ENCODE peak calls at places on chromosomes 11 and 22, in four cellular contexts. One of them, this sample, is unnamed.

GRCh38 chr11:35598254-35599125 is 19.8 kb upstream of the FJX1 start:
- DNase-seq in thyroid gland: no peak
- DNase-seq in HCT116: no peak
- DNase-seq in stomach: no peak
- DNase-seq in this sample: no peak

GRCh38 chr11:68632802-68633201 is 51.5 kb upstream of the GAL start:
- DNase-seq in thyroid gland: peak; percentile 46
- DNase-seq in HCT116: peak; percentile 79
- DNase-seq in stomach: peak; percentile 66
- DNase-seq in this sample: no peak

GRCh38 chr22:36267896-36268485 is 15.1 kb downstream of the APOL1 start:
- DNase-seq in thyroid gland: no peak
- DNase-seq in HCT116: no peak
- DNase-seq in stomach: peak; percentile 17
- DNase-seq in this sample: no peak

GRCh38 chr22:48939441-48940265 is 888.0 kb downstream of the BRD1 start:
- DNase-seq in thyroid gland: no peak
- DNase-seq in HCT116: no peak
- DNase-seq in stomach: peak; percentile 19
- DNase-seq in this sample: peak; percentile 19

GRCh38 chr11:58575377-58576020 is at the start of gene LPXN:
- DNase-seq in thyroid gland: no peak
- DNase-seq in HCT116: no peak
- DNase-seq in stomach: no peak
- DNase-seq in this sample: no peak

GRCh38 chr22:37747090-37747714 is 50.4 kb downstream of the TRIOBP start:
- DNase-seq in thyroid gland: peak; percentile 43
- DNase-seq in HCT116: no peak
- DNase-seq in stomach: no peak
- DNase-seq in this sample: no peak

GRCh38 chr11:86013718-86014117 is 55.2 kb downstream of the PICALM start:
- DNase-seq in thyroid gland: no peak
- DNase-seq in HCT116: no peak
- DNase-seq in stomach: no peak
- DNase-seq in this sample: no peak

GRCh38 chr22:25182131-25183110 is 17.2 kb upstream of the CRYBB3 start:
- DNase-seq in thyroid gland: peak; percentile 91
- DNase-seq in HCT116: no peak
- DNase-seq in stomach: no peak
- DNase-seq in this sample: peak; percentile 38

DNA sequence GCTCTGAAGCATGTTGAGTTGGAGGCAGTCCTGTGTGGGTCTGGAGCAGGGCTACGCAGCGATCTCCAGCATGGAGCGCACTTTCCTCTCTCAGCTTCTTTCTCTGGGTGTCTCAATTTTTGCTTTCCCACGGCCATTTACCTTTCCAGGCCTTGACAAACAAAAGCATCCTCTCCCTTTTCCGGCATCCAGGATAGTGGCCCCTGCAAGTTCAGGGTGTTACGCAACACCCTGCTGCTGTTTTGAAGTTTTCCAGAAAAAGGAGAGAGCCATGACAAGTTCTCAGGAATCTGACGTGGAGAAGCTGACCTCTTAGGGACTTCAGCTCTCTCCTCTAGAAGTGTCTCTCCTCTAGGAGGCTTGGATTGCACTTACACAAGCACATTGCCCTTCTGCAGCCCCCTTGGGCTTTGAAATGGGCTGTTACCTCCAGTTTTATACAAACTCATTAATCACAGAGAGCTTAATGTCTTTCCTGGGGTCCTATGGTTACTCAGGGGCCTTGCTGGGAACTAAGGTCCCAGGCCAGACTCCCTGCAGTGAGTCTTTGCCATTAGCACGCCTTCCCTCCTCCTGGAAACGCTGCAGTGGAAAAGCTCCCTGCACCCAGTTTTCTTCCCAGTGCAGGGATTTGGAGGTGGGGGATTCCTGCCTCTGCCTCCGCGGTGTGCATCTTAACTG is 80.2 kb downstream of the BARX2 start:
- DNase-seq in thyroid gland: no peak
- DNase-seq in HCT116: no peak
- DNase-seq in stomach: no peak
- DNase-seq in this sample: no peak
- H3K27ac ChIP-seq in thyroid gland: no peak overlapping the region
- H3K27ac ChIP-seq in HCT116: no peak overlapping the region
- H3K27ac ChIP-seq in stomach: no peak overlapping the region
- H3K27ac ChIP-seq in this sample: no peak overlapping the region

DNA sequence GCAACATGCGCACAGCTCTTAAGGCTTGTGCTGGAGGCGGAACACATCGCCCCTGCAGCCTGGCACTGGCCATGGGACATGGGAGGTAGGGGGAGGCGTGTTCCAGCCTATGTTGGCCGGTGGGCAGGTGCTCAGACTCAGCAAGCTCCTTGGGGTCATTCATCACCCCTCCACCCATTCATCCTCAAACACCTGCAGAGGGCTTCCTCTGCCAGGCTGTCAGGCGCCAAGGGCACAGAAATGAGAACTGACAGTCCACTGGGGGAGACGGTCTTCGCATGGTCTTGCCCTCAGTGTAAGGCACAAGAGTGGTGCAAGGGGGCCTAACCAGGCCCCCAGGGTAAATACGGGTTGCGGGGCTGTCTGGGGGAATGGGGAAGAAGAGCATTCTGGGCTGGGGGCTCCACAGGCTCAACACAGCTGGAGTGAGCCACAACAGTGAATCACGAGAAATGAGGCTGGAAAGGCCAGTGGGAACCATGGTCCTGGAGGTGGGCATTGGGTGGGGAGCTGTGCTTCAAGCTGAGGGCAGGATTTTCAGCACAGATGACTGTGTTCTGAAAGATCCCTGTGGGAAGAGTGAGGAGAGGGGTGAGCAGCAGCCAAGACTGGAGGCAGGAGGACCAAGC is 55.4 kb downstream of the ARFGAP3 start:
- DNase-seq in thyroid gland: no peak
- DNase-seq in HCT116: no peak
- DNase-seq in stomach: no peak
- DNase-seq in this sample: no peak
- H3K36me3 ChIP-seq in thyroid gland: peaks cover 38% of the 10 kb centered on the region
- H3K36me3 ChIP-seq in HCT116: peaks cover 2% of the 10 kb centered on the region
- H3K36me3 ChIP-seq in stomach: peaks cover 95% of the 10 kb centered on the region
- H3K36me3 ChIP-seq in this sample: peaks cover 49% of the 10 kb centered on the region

GRCh38 chr11:130159657-130160459 is at the start of gene ST14:
- DNase-seq in thyroid gland: peak; percentile 88
- DNase-seq in HCT116: no peak
- DNase-seq in stomach: peak; percentile 89
- DNase-seq in this sample: peak; percentile 76
- H3K4me3 ChIP-seq in thyroid gland: peak within 1 kb of the TSS; percentile 58
- H3K4me3 ChIP-seq in HCT116: peak within 1 kb of the TSS; percentile 76
- H3K4me3 ChIP-seq in stomach: peak within 1 kb of the TSS; percentile 57
- H3K4me3 ChIP-seq in this sample: peak within 1 kb of the TSS; percentile 41

GRCh38 chr11:119347940-119348339 is 1.4 kb upstream of the MFRP start:
- DNase-seq in thyroid gland: no peak
- DNase-seq in HCT116: no peak
- DNase-seq in stomach: no peak
- DNase-seq in this sample: no peak

GRCh38 chr11:119347242-119347641 is 737 bp upstream of the MFRP start:
- DNase-seq in thyroid gland: no peak
- DNase-seq in HCT116: no peak
- DNase-seq in stomach: no peak
- DNase-seq in this sample: no peak

GRCh38 chr11:119345685-119346084 is 820 bp downstream of the MFRP start:
- DNase-seq in thyroid gland: no peak
- DNase-seq in HCT116: no peak
- DNase-seq in stomach: no peak
- DNase-seq in this sample: no peak

GRCh38 chr11:119344291-119345010 is 2.1 kb downstream of the MFRP start:
- DNase-seq in thyroid gland: no peak
- DNase-seq in HCT116: no peak
- DNase-seq in stomach: no peak
- DNase-seq in this sample: no peak

GRCh38 chr11:119346605-119347004 is at the start of gene MFRP:
- DNase-seq in thyroid gland: no peak
- DNase-seq in HCT116: no peak
- DNase-seq in stomach: no peak
- DNase-seq in this sample: no peak
- H3K27ac ChIP-seq in thyroid gland: no peak within 1 kb of the TSS
- H3K27ac ChIP-seq in HCT116: no peak within 1 kb of the TSS
- H3K27ac ChIP-seq in stomach: no peak within 1 kb of the TSS
- H3K27ac ChIP-seq in this sample: no peak within 1 kb of the TSS

GRCh38 chr11:74100735-74101134 is 70.1 kb downstream of the C2CD3 start:
- DNase-seq in thyroid gland: no peak
- DNase-seq in HCT116: no peak
- DNase-seq in stomach: no peak
- DNase-seq in this sample: no peak
- H3K36me3 ChIP-seq in thyroid gland: peaks cover 25% of the 10 kb centered on the region
- H3K36me3 ChIP-seq in HCT116: peaks cover 26% of the 10 kb centered on the region
- H3K36me3 ChIP-seq in stomach: peaks cover 97% of the 10 kb centered on the region
- H3K36me3 ChIP-seq in this sample: peaks cover 41% of the 10 kb centered on the region

DNA sequence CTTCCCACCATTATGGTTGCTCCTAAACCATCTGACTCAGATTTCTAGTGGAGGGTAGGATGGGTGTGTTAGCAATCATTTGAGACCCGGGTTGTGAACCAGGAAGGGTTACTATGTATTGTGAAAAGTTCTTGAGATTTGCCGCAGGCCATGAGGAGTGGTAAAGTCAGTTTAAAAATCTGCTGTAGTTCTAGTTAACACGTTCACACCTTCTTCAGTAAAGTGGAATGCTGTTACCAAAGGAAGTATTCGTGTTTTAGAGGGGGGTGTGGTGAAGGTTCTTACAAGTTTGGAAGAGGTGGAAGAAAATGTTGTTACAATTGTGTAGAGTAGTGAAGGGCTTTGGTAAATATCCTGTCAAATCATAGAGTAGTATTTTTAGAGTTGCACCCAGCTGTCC is 2.6 kb downstream of the MTMR3 start:
- DNase-seq in thyroid gland: no peak
- DNase-seq in HCT116: no peak
- DNase-seq in stomach: no peak
- DNase-seq in this sample: no peak
- H3K4me3 ChIP-seq in thyroid gland: no peak overlapping the region
- H3K4me3 ChIP-seq in HCT116: no peak overlapping the region
- H3K4me3 ChIP-seq in stomach: no peak overlapping the region
- H3K4me3 ChIP-seq in this sample: no peak overlapping the region

GRCh38 chr22:50338042-50338573 is 5.0 kb upstream of the PPP6R2 start:
- DNase-seq in thyroid gland: no peak
- DNase-seq in HCT116: no peak
- DNase-seq in stomach: no peak
- DNase-seq in this sample: no peak
- H3K27ac ChIP-seq in thyroid gland: no peak overlapping the region
- H3K27ac ChIP-seq in HCT116: peak overlapping the region; percentile 10
- H3K27ac ChIP-seq in stomach: no peak overlapping the region
- H3K27ac ChIP-seq in this sample: no peak overlapping the region

DNA sequence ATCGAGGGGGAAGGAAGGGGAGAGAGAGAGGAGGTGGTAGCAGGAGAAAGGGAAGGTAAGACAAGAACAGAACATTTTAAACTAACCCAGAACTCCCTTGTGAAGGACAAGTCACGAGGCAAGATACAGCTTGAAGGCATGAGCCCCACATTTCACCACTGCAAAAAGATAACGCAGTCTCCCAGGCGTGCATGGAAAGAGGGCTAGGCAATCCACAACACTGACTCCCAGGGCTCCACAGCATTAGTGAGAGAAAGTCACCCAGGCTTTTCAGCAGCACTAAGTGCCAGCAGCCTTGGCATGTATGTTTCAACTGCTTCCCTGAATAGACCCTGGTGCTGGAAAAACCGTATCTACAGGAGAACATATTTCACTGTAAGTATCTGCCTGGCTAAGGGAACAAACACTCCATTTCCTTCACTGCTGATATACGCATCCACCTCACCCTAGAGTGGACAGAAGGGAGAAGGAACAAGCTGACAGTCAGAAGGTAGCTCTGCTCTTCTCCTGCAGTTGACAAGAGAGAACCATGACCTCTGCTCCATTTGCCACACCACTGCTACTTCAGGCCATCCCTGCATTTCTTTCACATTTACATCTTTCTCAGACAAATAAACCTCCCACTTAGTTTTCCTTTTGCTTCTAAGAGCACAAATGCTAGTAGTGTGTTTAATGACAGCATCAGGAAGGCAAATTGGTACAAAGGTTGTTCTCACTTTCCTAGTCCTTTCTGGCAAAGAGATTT is 87.9 kb downstream of the AMBRA1 start:
- DNase-seq in thyroid gland: no peak
- DNase-seq in HCT116: no peak
- DNase-seq in stomach: no peak
- DNase-seq in this sample: no peak
- H3K36me3 ChIP-seq in thyroid gland: peaks cover 9% of the 10 kb centered on the region
- H3K36me3 ChIP-seq in HCT116: no peaks in the 10 kb centered on the region
- H3K36me3 ChIP-seq in stomach: peaks cover 54% of the 10 kb centered on the region
- H3K36me3 ChIP-seq in this sample: peaks cover 5% of the 10 kb centered on the region

This sample was measured in lung.